ENCODE peak calls at places on chromosomes 6 and 20, in seven cellular contexts. C is EL; I is iPS-NIHi11; D is mesenchymal stem cell; E is NCI-H460; X is naive thymus-derived CD8-positive, alpha-beta T cell; O is activated CD4-positive, alpha-beta T cell treated with anti-CD3 and anti-CD28 coated beads, Interleukin-2, amount 50 U/mL, for 24 hours. V is an unnamed sample.
A peak's percentile ranks its signal among the peaks of the same experiment; 100 is the strongest.

GRCh38 chr20:37729909-37730308 is 36.1 kb downstream of the CTNNBL1 start:
- DNase-seq in C (peak; percentile 10), D (peak; percentile 12), E (no peak), X (no peak), O (no peak), I (no peak), V (no peak)

GRCh38 chr6:159117541-159117940 is 51.7 kb upstream of the FNDC1 start:
- DNase-seq in D (no peak), O (no peak), E (no peak), X (no peak), I (no peak), C (no peak), V (no peak)

GRCh38 chr6:15586528-15586927 is 76.3 kb downstream of the DTNBP1 start:
- DNase-seq in X (no peak), D (no peak), I (no peak), O (no peak), E (no peak), C (peak; percentile 33), V (no peak)

GRCh38 chr20:60579941-60580515 is 621.8 kb downstream of the CDH26 start:
- DNase-seq in D (no peak), X (no peak), C (no peak), E (no peak), I (peak; percentile 28), O (no peak), V (no peak)

GRCh38 chr6:35425284-35425683 is 26.9 kb upstream of the FANCE start:
- DNase-seq in X (no peak), D (peak; percentile 73), I (no peak), C (peak; percentile 96), E (no peak), O (no peak), V (no peak)

GRCh38 chr6:7267521-7268091 is 45.4 kb downstream of the SSR1 start:
- DNase-seq in C (peak; percentile 98), E (peak; percentile 32), X (no peak), D (peak; percentile 89), O (no peak), I (peak; percentile 53), V (peak; percentile 35)

GRCh38 chr20:46020515-46020914 is 8.5 kb upstream of the SLC12A5 start:
- DNase-seq in X (no peak), O (no peak), E (no peak), D (no peak), C (no peak), I (no peak), V (no peak)

GRCh38 chr6:153392156-153392555 is 261.1 kb upstream of the RGS17 start:
- DNase-seq in O (no peak), C (no peak), X (no peak), D (peak; percentile 35), I (no peak), E (peak; percentile 23), V (no peak)

GRCh38 chr6:124190256-124190655 is 386.6 kb downstream of the NKAIN2 start:
- DNase-seq in E (no peak), X (no peak), C (no peak), D (no peak), I (no peak), O (no peak), V (no peak)

GRCh38 chr6:28922841-28923317 is 906 bp downstream of the TRIM27 start:
- DNase-seq in O (peak; percentile 23), C (peak; percentile 53), D (peak; percentile 59), E (no peak), X (peak; percentile 39), I (peak; percentile 45), V (peak; percentile 68)

GRCh38 chr6:126628125-126628524 is 288.2 kb downstream of the CENPW start:
- DNase-seq in C (no peak), D (no peak), O (no peak), I (no peak), E (no peak), X (no peak), V (no peak)

GRCh38 chr6:94751641-94752329 is 825.5 kb upstream of the MANEA start:
- DNase-seq in O (no peak), D (peak; percentile 18), I (no peak), X (no peak), C (no peak), E (no peak), V (no peak)

GRCh38 chr6:27908017-27908416 is 4.2 kb downstream of the OR2B2 start:
- DNase-seq in C (no peak), I (no peak), X (no peak), O (no peak), D (no peak), E (no peak), V (no peak)

GRCh38 chr6:16239798-16240123 is 1.4 kb downstream of the GMPR start:
- DNase-seq in O (no peak), D (peak; percentile 81), X (no peak), I (peak; percentile 71), C (no peak), E (peak; percentile 50), V (peak; percentile 76)

GRCh38 chr20:54356726-54357235 is 118.6 kb upstream of the DOK5 start:
- DNase-seq in C (no peak), X (no peak), I (no peak), D (no peak), E (no peak), O (no peak), V (no peak)

GRCh38 chr20:63768591-63769515 is 29.3 kb downstream of the SLC2A4RG start:
- DNase-seq in D (no peak), I (no peak), E (no peak), C (no peak), O (no peak), X (no peak), V (peak; percentile 46)

GRCh38 chr6:9316831-9317230 is 881.5 kb upstream of the SLC35B3 start:
- DNase-seq in D (no peak), O (no peak), E (no peak), X (no peak), I (no peak), C (no peak), V (no peak)

GRCh38 chr6:62371840-62372239 is 85.8 kb upstream of the KHDRBS2 start:
- DNase-seq in C (no peak), O (no peak), D (no peak), X (no peak), E (no peak), I (no peak), V (no peak)

GRCh38 chr20:51493346-51493791 is 49.1 kb downstream of the NFATC2 start:
- DNase-seq in E (no peak), X (no peak), C (no peak), I (no peak), O (no peak), D (no peak), V (no peak)

GRCh38 chr6:134161036-134161435 is 108.6 kb upstream of the SLC2A12 start:
- DNase-seq in D (no peak), C (peak; percentile 68), O (no peak), I (no peak), X (no peak), E (no peak), V (no peak)

GRCh38 chr6:72084992-72085569 is 198.7 kb downstream of the RIMS1 start:
- DNase-seq in I (no peak), X (no peak), C (peak; percentile 20), O (no peak), E (peak; percentile 13), D (peak; percentile 22), V (no peak)

GRCh38 chr6:111841822-111842221 is 31.4 kb downstream of the FYN start:
- DNase-seq in D (no peak), O (no peak), I (no peak), E (no peak), X (peak; percentile 55), C (no peak), V (no peak)

GRCh38 chr6:82057846-82058554 is 189.5 kb downstream of the IBTK start:
- DNase-seq in C (peak; percentile 62), X (no peak), I (no peak), D (no peak), E (no peak), O (no peak), V (no peak)

GRCh38 chr20:21156266-21156665 is 30.4 kb downstream of the KIZ start:
- DNase-seq in D (peak; percentile 77), E (peak; percentile 28), O (no peak), I (no peak), C (peak; percentile 71), X (no peak), V (no peak)

GRCh38 chr20:31430568-31431095 is 9.8 kb upstream of the DEFB123 start:
- DNase-seq in X (no peak), O (no peak), E (no peak), D (no peak), C (no peak), I (no peak), V (no peak)

GRCh38 chr20:50151034-50151743 is 2.3 kb downstream of the PEDS1 start:
- DNase-seq in E (no peak), X (no peak), C (no peak), O (no peak), D (peak; percentile 38), I (no peak), V (peak; percentile 58)

V was measured in H7.